ENCODE peak calls at places on chromosomes 16 and 17, in six cellular contexts. Z, M, X, V, W and F are unnamed samples.

GRCh38 chr16:60907645-60908044 is 1128.6 kb downstream of the CDH8 start:
- DNase-seq in W (no peak), Z (no peak), M (no peak), V (peak), X (no peak), F (no peak)

GRCh38 chr16:23608194-23608593 is 12.1 kb upstream of the NDUFAB1 start:
- DNase-seq in X (no peak), V (no peak), W (no peak), M (no peak), Z (peak), F (no peak)

GRCh38 chr17:75404223-75404738 is 1.2 kb downstream of the GRB2 start:
- DNase-seq in Z (peak), X (peak), M (no peak), V (peak), W (peak), F (peak)

GRCh38 chr17:27153005-27153404 is 140.9 kb upstream of the WSB1 start:
- DNase-seq in X (no peak), W (no peak), V (no peak), Z (no peak), M (no peak), F (no peak)

GRCh38 chr17:50613596-50613995 is 21.1 kb upstream of the ABCC3 start:
- DNase-seq in W (no peak), X (no peak), V (no peak), Z (peak), M (no peak), F (peak)

GRCh38 chr16:66304151-66304550 is 62.3 kb upstream of the CDH5 start:
- DNase-seq in W (no peak), Z (peak), X (no peak), M (peak), V (no peak), F (no peak)

GRCh38 chr17:48491527-48492273 is 39.1 kb downstream of the HOXB1 start:
- DNase-seq in Z (no peak), X (no peak), M (no peak), V (no peak), W (no peak), F (no peak)

GRCh38 chr16:69240336-69240735 is 53.4 kb downstream of the SNTB2 start:
- DNase-seq in X (no peak), Z (no peak), W (no peak), M (no peak), V (no peak), F (no peak)

GRCh38 chr17:15469260-15469659 is 1.8 kb upstream of the CDRT4 start:
- DNase-seq in Z (peak), V (no peak), M (no peak), X (no peak), W (no peak), F (no peak)

GRCh38 chr17:15377608-15378007 is 36.2 kb upstream of the TEKT3 start:
- DNase-seq in M (no peak), Z (peak), V (peak), X (no peak), W (no peak), F (no peak)

GRCh38 chr17:76972046-76972641 is 103.9 kb downstream of the MGAT5B start:
- DNase-seq in V (no peak), W (no peak), X (no peak), Z (no peak), M (no peak), F (no peak)

GRCh38 chr17:42023524-42024349 is 3.8 kb downstream of the NKIRAS2 start:
- DNase-seq in V (no peak), Z (peak), W (no peak), X (peak), M (no peak), F (no peak)

GRCh38 chr16:80910434-80910833 is 96.3 kb downstream of the CMC2 start:
- DNase-seq in Z (no peak), M (no peak), W (no peak), V (no peak), X (no peak), F (no peak)

GRCh38 chr16:17408955-17409441 is 61.8 kb downstream of the XYLT1 start:
- DNase-seq in W (no peak), M (no peak), V (no peak), Z (no peak), X (no peak), F (no peak)

GRCh38 chr16:12211870-12212690 is 235.5 kb downstream of the SNX29 start:
- DNase-seq in W (no peak), X (no peak), Z (no peak), V (no peak), M (no peak), F (no peak)

GRCh38 chr17:83199500-83200201 is 120.2 kb downstream of the METRNL start:
- DNase-seq in M (no peak), Z (no peak), X (peak), V (no peak), W (no peak), F (peak)

GRCh38 chr17:83200231-83200699 is 120.9 kb downstream of the METRNL start:
- DNase-seq in V (no peak), M (no peak), X (peak), Z (no peak), W (no peak), F (peak)

GRCh38 chr17:83202002-83203000 is 122.9 kb downstream of the METRNL start:
- DNase-seq in V (no peak), Z (no peak), M (no peak), W (no peak), X (peak), F (peak)

GRCh38 chr17:83201206-83202001 is 122.0 kb downstream of the METRNL start:
- DNase-seq in X (peak), W (no peak), V (no peak), M (no peak), Z (no peak), F (no peak)

DNA sequence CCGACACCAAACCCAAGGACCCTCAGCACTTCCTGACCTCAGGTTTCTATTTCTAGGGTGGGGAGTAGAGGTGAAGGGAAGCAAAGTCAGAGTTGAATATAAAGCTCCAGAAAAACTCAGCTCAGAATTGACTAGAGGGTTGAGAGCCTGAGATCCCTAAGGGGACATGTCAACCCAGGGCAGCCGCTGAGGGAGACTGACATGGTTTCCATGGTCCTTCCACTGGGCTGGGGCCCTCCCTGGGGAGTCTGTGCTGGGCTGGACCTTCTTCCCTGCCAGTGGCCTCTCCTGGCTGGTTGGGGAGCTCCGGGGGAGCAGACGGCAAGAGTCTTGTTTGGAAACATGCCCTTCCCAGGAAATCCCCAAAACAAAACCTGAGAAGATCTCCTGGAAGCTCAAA is 121.3 kb downstream of the METRNL start:
- DNase-seq in Z (no peak), M (no peak), V (no peak), X (peak), W (no peak), F (peak)
- H3K27ac ChIP-seq in Z (no peak), M (peak), V (no peak), X (peak), W (no peak), F (no peak)

DNA sequence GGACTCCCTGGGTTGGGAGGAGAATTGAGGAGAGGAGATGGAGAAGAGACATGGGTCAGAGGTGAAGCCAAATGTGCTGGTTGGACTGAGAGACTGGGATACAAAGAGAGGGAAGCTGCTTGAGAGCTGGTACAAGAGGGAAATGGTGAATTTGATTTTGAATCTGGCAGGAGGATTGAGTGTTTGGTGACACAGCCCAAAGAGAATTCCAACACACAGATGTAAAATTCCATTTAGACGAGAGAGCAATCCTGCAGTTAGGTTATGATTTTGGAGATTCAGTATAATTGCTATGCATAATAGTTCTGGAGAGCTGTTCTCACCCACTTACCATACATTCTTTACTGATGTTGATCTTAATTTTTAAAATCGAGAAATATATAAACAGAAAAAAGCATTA is 57.7 kb downstream of the HSD17B2 start:
- DNase-seq in Z (no peak), W (no peak), V (no peak), M (no peak), X (no peak), F (no peak)
- H3K27ac ChIP-seq in Z (no peak), W (no peak), V (no peak), M (no peak), X (no peak), F (no peak)

GRCh38 chr16:67944690-67945391 is 921 bp upstream of the LCAT start:
- DNase-seq in Z (no peak), M (no peak), W (no peak), X (no peak), V (no peak), F (no peak)
- H3K27ac ChIP-seq in Z (no peak), M (peak), W (no peak), X (peak), V (no peak), F (no peak)

GRCh38 chr17:31684901-31685300 is 174.1 kb downstream of the COPRS start:
- DNase-seq in Z (no peak), W (no peak), M (no peak), X (no peak), V (no peak), F (no peak)

GRCh38 chr17:31688704-31689103 is 170.3 kb downstream of the COPRS start:
- DNase-seq in Z (no peak), W (no peak), V (no peak), M (no peak), X (no peak), F (no peak)

GRCh38 chr17:31690118-31690517 is 168.9 kb downstream of the COPRS start:
- DNase-seq in X (no peak), Z (no peak), M (no peak), W (no peak), V (no peak), F (no peak)

GRCh38 chr17:31687505-31688126 is 171.4 kb downstream of the COPRS start:
- DNase-seq in W (no peak), M (no peak), X (no peak), Z (no peak), V (no peak), F (no peak)

GRCh38 chr17:31686495-31686894 is 172.5 kb downstream of the COPRS start:
- DNase-seq in V (no peak), Z (no peak), W (no peak), X (no peak), M (no peak), F (no peak)
- H3K27ac ChIP-seq in V (no peak), Z (no peak), W (no peak), X (no peak), M (no peak), F (no peak)

DNA sequence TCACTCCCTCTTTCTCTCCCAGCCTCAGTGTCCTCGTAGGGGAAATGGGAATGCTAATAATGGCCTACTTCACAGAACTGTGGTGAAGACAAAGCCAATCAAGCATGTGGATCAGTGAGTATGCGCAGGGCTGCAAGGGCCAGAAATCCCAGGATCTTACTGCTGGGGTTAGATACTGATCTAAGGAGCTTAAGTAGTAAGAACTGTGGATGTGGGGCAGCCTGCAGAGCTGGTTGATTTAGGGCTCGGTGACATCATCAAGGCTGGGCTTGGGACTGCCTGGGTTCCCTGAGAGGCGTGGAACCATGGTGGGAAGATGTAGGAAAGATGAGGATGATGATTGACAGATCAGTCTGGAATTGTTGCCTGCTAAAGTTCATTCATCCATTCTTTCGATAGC is 25.6 kb downstream of the GOSR2 start:
- DNase-seq in W (no peak), V (no peak), Z (no peak), X (no peak), M (no peak), F (peak)
- H3K27ac ChIP-seq in W (no peak), V (no peak), Z (no peak), X (no peak), M (no peak), F (no peak)

GRCh38 chr16:85532147-85532546 is 81.0 kb upstream of the GSE1 start:
- DNase-seq in V (no peak), W (no peak), Z (no peak), M (no peak), X (no peak), F (no peak)

GRCh38 chr16:85535352-85536072 is 77.6 kb upstream of the GSE1 start:
- DNase-seq in W (no peak), M (no peak), Z (no peak), X (peak), V (no peak), F (peak)

GRCh38 chr16:85536411-85537330 is 76.5 kb upstream of the GSE1 start:
- DNase-seq in W (no peak), M (no peak), V (peak), Z (no peak), X (no peak), F (no peak)

GRCh38 chr16:85536073-85536410 is 77.1 kb upstream of the GSE1 start:
- DNase-seq in X (peak), M (no peak), W (no peak), Z (peak), V (no peak), F (no peak)

DNA sequence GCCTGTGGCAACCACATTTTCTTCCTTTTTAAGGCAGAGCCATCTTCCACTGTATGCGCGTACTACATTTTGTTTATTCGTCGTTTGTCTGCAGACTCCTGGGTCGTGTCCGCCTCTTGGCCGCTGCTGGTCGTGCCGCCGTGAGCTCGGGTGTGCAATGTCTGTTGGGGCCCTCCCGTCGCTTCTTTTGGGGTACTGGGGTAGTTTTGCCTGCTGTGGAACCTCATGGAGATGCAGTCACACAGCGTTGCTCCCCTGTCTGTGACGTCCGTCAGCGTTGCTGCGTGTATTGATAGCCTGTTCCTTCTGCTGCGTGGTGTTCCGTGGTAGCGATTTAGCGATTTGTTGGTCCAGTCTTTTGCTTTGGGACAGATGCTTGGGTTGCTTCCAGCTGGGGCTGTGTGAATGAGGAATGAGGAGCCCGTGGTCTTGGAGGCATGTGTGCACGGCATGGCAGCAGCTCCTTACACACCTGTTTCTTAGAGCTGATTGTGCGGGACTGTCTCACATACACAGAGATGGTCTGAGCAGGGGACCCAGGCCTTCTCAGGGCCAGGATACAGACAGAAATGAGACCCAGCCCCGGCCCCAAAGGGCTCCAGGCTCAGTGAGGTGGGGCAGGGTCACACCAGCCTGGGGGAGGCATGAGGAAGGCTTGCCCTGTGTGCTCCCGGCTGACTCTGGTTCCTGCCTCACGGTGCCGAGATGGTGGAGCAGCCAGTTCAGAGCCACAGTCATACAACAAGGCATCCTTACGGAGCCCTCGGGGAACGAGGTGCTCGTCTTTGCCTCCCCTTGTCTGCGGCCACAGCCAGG is 78.4 kb upstream of the GSE1 start:
- DNase-seq in Z (no peak), W (no peak), M (no peak), V (no peak), X (peak), F (no peak)
- H3K27ac ChIP-seq in Z (peak), W (no peak), M (no peak), V (no peak), X (peak), F (peak)

GRCh38 chr16:8777217-8777616 is 20.2 kb downstream of the TMEM186 start:
- DNase-seq in Z (no peak), X (no peak), V (no peak), M (no peak), W (no peak), F (no peak)
- H3K27ac ChIP-seq in Z (no peak), X (no peak), V (no peak), M (no peak), W (no peak), F (no peak)